ENCODE peak calls at places on chromosomes 13 and 19, in six cellular contexts. W is breast epithelium; Q is AG04449; K is activated T-helper 1 cell treated with anti-CD3 and anti-CD28 coated beads, Interleukin-12 subunit alpha, Interleukin-12 subunit beta, Interleukin-2, Interleukin-4 antibody, amounts not matched to agents 30 ng/mL and 10 ng/mL and 1 ng/mL, durations not matched to agents 14 hours and 24 hours and 36 hours; V is activated CD4-positive, alpha-beta memory T cell treated with anti-CD3 and anti-CD28 coated beads, Interleukin-2, amount 10 ng/mL, durations not matched to agents 7 days and 5 days; C is T-helper 9 cell. Z is an unnamed sample.

GRCh38 chr19:45554481-45554880 is 30.1 kb downstream of the OPA3 start:
- DNase-seq in C (no peak), Q (no peak), V (no peak), K (no peak), W (no peak), Z (no peak)

GRCh38 chr19:6802336-6803035 is 30.0 kb downstream of the VAV1 start:
- DNase-seq in K (peak), W (peak), C (peak), V (peak), Q (no peak), Z (no peak)

GRCh38 chr13:113302940-113303339 is 5.9 kb downstream of the LAMP1 start:
- DNase-seq in V (no peak), K (no peak), Q (no peak), C (no peak), W (no peak), Z (no peak)

GRCh38 chr19:41308450-41309224 is 1.3 kb upstream of the CCDC97 start:
- DNase-seq in K (peak), Q (no peak), C (peak), W (peak), V (peak), Z (peak)

GRCh38 chr13:27005976-27006518 is 165.6 kb downstream of the USP12 start:
- DNase-seq in K (no peak), Q (no peak), W (no peak), V (peak), C (no peak), Z (peak)

GRCh38 chr13:62092536-62092935 is 676.9 kb upstream of the PCDH20 start:
- DNase-seq in Q (no peak), V (no peak), W (no peak), K (no peak), C (no peak), Z (no peak)

GRCh38 chr19:5844456-5845433 is 5.2 kb upstream of the FUT6 start:
- DNase-seq in C (no peak), Q (no peak), W (no peak), K (no peak), V (no peak), Z (no peak)

GRCh38 chr13:81957121-81957520 is 1616.2 kb upstream of the SPRY2 start:
- DNase-seq in Q (no peak), K (no peak), V (no peak), W (no peak), C (no peak), Z (no peak)

GRCh38 chr19:49327878-49328544 is 3.0 kb upstream of the SLC6A16 start:
- DNase-seq in W (no peak), K (peak), C (peak), V (peak), Q (no peak), Z (no peak)

GRCh38 chr13:95452376-95452775 is 100.1 kb upstream of the CLDN10 start:
- DNase-seq in C (no peak), W (no peak), K (no peak), V (no peak), Q (no peak), Z (no peak)

GRCh38 chr13:98026457-98026857 is 73.0 kb downstream of the IPO5 start:
- DNase-seq in Q (no peak), W (no peak), V (no peak), K (no peak), C (no peak), Z (no peak)

GRCh38 chr19:35963514-35963913 is 27.3 kb downstream of the LRFN3 start:
- DNase-seq in V (peak), Q (no peak), K (peak), C (no peak), W (no peak), Z (no peak)